ENCODE peak calls at places on chromosomes 13 and 19, in ten cellular contexts. R is fibroblast of lung; Y is GM12864; K is IMR-90; H is fibroblast of pulmonary artery; L is CD8-positive, alpha-beta T cell; A is left ventricle myocardium inferior; B is neural progenitor cell; X is cardiac muscle cell; P is heart right ventricle. F is an unnamed sample.

GRCh38 chr13:28392428-28392827 is 102.5 kb downstream of the FLT1 start:
- DNase-seq in R (no peak), Y (no peak), K (no peak), H (peak), L (no peak), A (no peak), B (no peak), X (no peak), P (no peak), F (no peak)

GRCh38 chr13:35475960-35476943 is at the start of gene MAB21L1:
- DNase-seq in R (peak), Y (no peak), K (peak), H (peak), L (no peak), A (no peak), B (peak), X (peak), P (peak), F (no peak)

GRCh38 chr13:113116206-113116800 is 6.3 kb upstream of the F10 start:
- DNase-seq in R (no peak), Y (no peak), K (no peak), H (no peak), L (no peak), A (no peak), B (no peak), X (no peak), P (no peak), F (no peak)

GRCh38 chr13:110134801-110135200 is 172.2 kb downstream of the COL4A1 start:
- DNase-seq in R (peak), Y (no peak), K (no peak), H (peak), L (no peak), A (no peak), B (no peak), X (peak), P (no peak), F (no peak)

GRCh38 chr19:6045108-6045507 is 65.2 kb downstream of the RFX2 start:
- DNase-seq in R (no peak), Y (no peak), K (no peak), H (no peak), L (no peak), A (no peak), B (no peak), X (no peak), P (no peak), F (no peak)

GRCh38 chr13:27424246-27425150 is at the start of gene GTF3A:
- DNase-seq in R (peak), Y (peak), K (peak), H (peak), L (peak), A (peak), B (peak), X (peak), P (peak), F (peak)

GRCh38 chr19:48061401-48062344 is 17.8 kb upstream of the CABP5 start:
- DNase-seq in R (no peak), Y (no peak), K (no peak), H (no peak), L (no peak), A (no peak), B (no peak), X (no peak), P (no peak), F (no peak)

GRCh38 chr19:48741222-48741999 is 1.0 kb upstream of the RASIP1 start:
- DNase-seq in R (no peak), Y (no peak), K (no peak), H (no peak), L (no peak), A (peak), B (peak), X (peak), P (peak), F (no peak)

GRCh38 chr19:8311461-8312260 is 3.5 kb upstream of the CD320 start:
- DNase-seq in R (no peak), Y (no peak), K (no peak), H (no peak), L (no peak), A (peak), B (no peak), X (no peak), P (peak), F (no peak)

GRCh38 chr13:26320766-26321165 is 66.8 kb downstream of the CDK8 start:
- DNase-seq in R (no peak), Y (no peak), K (no peak), H (no peak), L (no peak), A (no peak), B (no peak), X (no peak), P (no peak), F (no peak)

GRCh38 chr19:29079331-29079730 is 133.6 kb downstream of the UQCRFS1 start:
- DNase-seq in R (no peak), Y (no peak), K (no peak), H (no peak), L (no peak), A (no peak), B (peak), X (no peak), P (no peak), F (no peak)

GRCh38 chr19:57245959-57246358 is 5.5 kb downstream of the ZNF805 start:
- DNase-seq in R (no peak), Y (no peak), K (no peak), H (no peak), L (no peak), A (no peak), B (no peak), X (no peak), P (no peak), F (no peak)

GRCh38 chr13:46896346-46897138 is at the start of gene HTR2A:
- DNase-seq in R (peak), Y (no peak), K (peak), H (peak), L (no peak), A (peak), B (peak), X (peak), P (no peak), F (no peak)

GRCh38 chr19:45402469-45403070 is 2.3 kb downstream of the PPP1R13L start:
- DNase-seq in R (peak), Y (no peak), K (no peak), H (no peak), L (no peak), A (peak), B (peak), X (peak), P (peak), F (no peak)
- TF ChIP-seq CTCF in R (no peak), Y (peak), K (peak), H (no peak), L (peak), A (peak), B (peak), X (no peak), P (peak), F (peak)

DNA sequence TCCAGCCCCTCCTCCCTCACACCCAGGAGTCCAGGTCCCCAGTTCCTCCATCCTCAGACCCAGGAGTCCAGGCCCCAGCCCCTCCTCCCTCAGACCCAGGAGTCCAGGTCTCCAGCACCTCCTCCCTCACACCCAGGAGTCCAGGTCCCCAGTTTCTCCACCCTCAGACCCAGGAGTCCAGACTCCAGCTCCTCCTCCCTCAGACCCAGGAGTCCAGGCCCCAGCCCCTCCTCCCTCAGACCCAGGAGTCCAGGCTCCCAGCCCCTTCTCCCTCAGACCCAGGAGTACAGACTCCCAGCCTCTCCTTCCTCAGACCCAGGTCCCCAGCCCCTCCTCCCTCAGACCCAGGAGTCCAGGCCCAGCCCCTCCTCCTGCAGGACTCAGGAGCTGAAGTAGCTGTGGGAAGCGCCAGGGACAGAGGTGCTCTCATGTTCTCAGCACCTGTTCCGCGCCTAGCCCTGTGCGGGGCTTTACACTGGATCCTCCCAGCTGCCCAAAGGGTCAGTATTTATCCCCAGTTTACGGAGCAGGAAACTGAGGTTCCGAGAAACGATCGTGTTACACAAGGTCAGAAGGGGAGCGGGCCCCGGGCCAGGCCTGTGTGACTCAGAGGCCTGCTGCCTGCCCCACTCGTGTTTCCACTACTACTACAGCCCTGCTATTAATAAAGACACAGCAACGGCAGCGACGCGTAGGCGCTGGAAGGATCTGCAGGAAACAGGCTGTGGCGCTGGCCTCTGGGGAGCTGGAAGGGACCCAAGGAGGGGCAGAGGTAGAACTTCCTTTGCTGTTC is 1.7 kb upstream of the SBK3 start:
- DNase-seq in R (peak), Y (no peak), K (peak), H (peak), L (no peak), A (peak), B (peak), X (no peak), P (peak), F (peak)
- H3K4me3 ChIP-seq in R (no peak), Y (no peak), K (no peak), H (no peak), L (no peak), A (peak), B (no peak), X (no peak), P (no peak), F (no peak)

GRCh38 chr13:94192576-94192975 is 286.9 kb downstream of the DCT start:
- DNase-seq in R (no peak), Y (no peak), K (peak), H (peak), L (no peak), A (no peak), B (peak), X (peak), P (no peak), F (no peak)
- TF ChIP-seq CTCF in R (peak), Y (peak), K (peak), H (peak), L (no peak), A (peak), B (peak), X (peak), P (peak), F (peak)

GRCh38 chr19:1093330-1093729 is 1.8 kb downstream of the POLR2E start:
- DNase-seq in R (no peak), Y (no peak), K (no peak), H (no peak), L (no peak), A (no peak), B (no peak), X (no peak), P (no peak), F (no peak)
- H3K4me3 ChIP-seq in R (no peak), Y (peak), K (no peak), H (peak), L (no peak), A (peak), B (no peak), X (no peak), P (peak), F (peak)

GRCh38 chr13:107379398-107380155 is 811.6 kb upstream of the ARGLU1 start:
- DNase-seq in R (no peak), Y (no peak), K (no peak), H (no peak), L (no peak), A (no peak), B (no peak), X (no peak), P (no peak), F (no peak)

GRCh38 chr13:107376393-107377085 is 808.6 kb upstream of the ARGLU1 start:
- DNase-seq in R (peak), Y (no peak), K (peak), H (no peak), L (no peak), A (no peak), B (no peak), X (no peak), P (no peak), F (no peak)

GRCh38 chr13:107374038-107374437 is 806.1 kb upstream of the ARGLU1 start:
- DNase-seq in R (peak), Y (no peak), K (peak), H (no peak), L (no peak), A (no peak), B (no peak), X (no peak), P (no peak), F (no peak)

GRCh38 chr13:107373551-107373950 is 805.6 kb upstream of the ARGLU1 start:
- DNase-seq in R (peak), Y (no peak), K (peak), H (peak), L (no peak), A (no peak), B (peak), X (peak), P (no peak), F (peak)

GRCh38 chr13:107375701-107376350 is 807.9 kb upstream of the ARGLU1 start:
- DNase-seq in R (peak), Y (no peak), K (no peak), H (no peak), L (no peak), A (no peak), B (no peak), X (no peak), P (no peak), F (no peak)
- TF ChIP-seq CTCF in R (no peak), Y (no peak), K (no peak), H (no peak), L (no peak), A (no peak), B (no peak), X (no peak), P (no peak), F (no peak)

GRCh38 chr19:4227771-4228170 is 1.6 kb upstream of the EBI3 start:
- DNase-seq in R (no peak), Y (no peak), K (no peak), H (no peak), L (no peak), A (no peak), B (no peak), X (no peak), P (no peak), F (no peak)
- H3K4me3 ChIP-seq in R (no peak), Y (peak), K (no peak), H (no peak), L (no peak), A (no peak), B (no peak), X (no peak), P (no peak), F (no peak)

GRCh38 chr13:44693156-44693826 is 117.2 kb upstream of the TSC22D1 start:
- DNase-seq in R (no peak), Y (no peak), K (no peak), H (no peak), L (no peak), A (no peak), B (no peak), X (no peak), P (no peak), F (no peak)

GRCh38 chr13:44694842-44695241 is 118.7 kb upstream of the TSC22D1 start:
- DNase-seq in R (no peak), Y (no peak), K (no peak), H (no peak), L (no peak), A (no peak), B (no peak), X (no peak), P (no peak), F (no peak)

GRCh38 chr13:44695520-44695919 is 119.4 kb upstream of the TSC22D1 start:
- DNase-seq in R (no peak), Y (no peak), K (no peak), H (no peak), L (no peak), A (no peak), B (no peak), X (no peak), P (no peak), F (no peak)

GRCh38 chr13:44697058-44697457 is 120.9 kb upstream of the TSC22D1 start:
- DNase-seq in R (no peak), Y (no peak), K (no peak), H (no peak), L (no peak), A (no peak), B (no peak), X (no peak), P (no peak), F (no peak)

GRCh38 chr13:44698076-44698475 is 121.9 kb upstream of the TSC22D1 start:
- DNase-seq in R (no peak), Y (no peak), K (no peak), H (no peak), L (no peak), A (no peak), B (peak), X (no peak), P (no peak), F (no peak)
- TF ChIP-seq CTCF in R (no peak), Y (no peak), K (no peak), H (no peak), L (no peak), A (no peak), B (no peak), X (no peak), P (no peak), F (no peak)

GRCh38 chr19:2148482-2149135 is 2.8 kb downstream of the AP3D1 start:
- DNase-seq in R (no peak), Y (no peak), K (no peak), H (no peak), L (no peak), A (no peak), B (no peak), X (no peak), P (no peak), F (no peak)
- H3K4me3 ChIP-seq in R (no peak), Y (peak), K (no peak), H (no peak), L (no peak), A (no peak), B (no peak), X (no peak), P (no peak), F (no peak)

F was measured in AG09309.